ENCODE peak calls at places on chromosomes 13 and 19, in four cellular contexts. One of them, this sample, is unnamed.

GRCh38 chr13:96346846-96347367 is 257.0 kb downstream of the HS6ST3 start:
- DNase-seq in pancreas: no peak
- DNase-seq in astrocyte of the spinal cord: no peak
- DNase-seq in HFF-Myc: no peak
- DNase-seq in this sample: no peak

GRCh38 chr13:90302113-90302512 is 1045.4 kb upstream of the MIR17HG start:
- DNase-seq in astrocyte of the spinal cord: peak
- DNase-seq in HFF-Myc: no peak
- DNase-seq in pancreas: no peak
- DNase-seq in this sample: no peak

GRCh38 chr13:37960427-37960826 is 90.9 kb upstream of the TRPC4 start:
- DNase-seq in astrocyte of the spinal cord: peak
- DNase-seq in pancreas: no peak
- DNase-seq in HFF-Myc: no peak
- DNase-seq in this sample: no peak

GRCh38 chr13:91078093-91078679 is 269.3 kb upstream of the MIR17HG start:
- DNase-seq in HFF-Myc: no peak
- DNase-seq in astrocyte of the spinal cord: peak
- DNase-seq in pancreas: no peak
- DNase-seq in this sample: no peak

GRCh38 chr13:24306632-24307031 is 2.7 kb upstream of the C1QTNF9 start:
- DNase-seq in pancreas: no peak
- DNase-seq in astrocyte of the spinal cord: peak
- DNase-seq in HFF-Myc: no peak
- DNase-seq in this sample: peak

GRCh38 chr13:25232937-25233515 is 54.3 kb downstream of the MTMR6 start:
- DNase-seq in pancreas: no peak
- DNase-seq in astrocyte of the spinal cord: peak
- DNase-seq in HFF-Myc: peak
- DNase-seq in this sample: no peak

GRCh38 chr13:24068472-24068871 is 92.0 kb upstream of the SPATA13 start:
- DNase-seq in astrocyte of the spinal cord: no peak
- DNase-seq in pancreas: no peak
- DNase-seq in HFF-Myc: no peak
- DNase-seq in this sample: no peak

GRCh38 chr13:21909331-21909730 is 238.5 kb downstream of the FGF9 start:
- DNase-seq in pancreas: no peak
- DNase-seq in astrocyte of the spinal cord: no peak
- DNase-seq in HFF-Myc: no peak
- DNase-seq in this sample: no peak

GRCh38 chr13:41402695-41403511 is 54.4 kb upstream of the RGCC start:
- DNase-seq in pancreas: no peak
- DNase-seq in HFF-Myc: no peak
- DNase-seq in astrocyte of the spinal cord: no peak
- DNase-seq in this sample: no peak

GRCh38 chr19:39824143-39825092 is 9.5 kb downstream of the DYRK1B start:
- DNase-seq in HFF-Myc: no peak
- DNase-seq in pancreas: peak
- DNase-seq in astrocyte of the spinal cord: peak
- DNase-seq in this sample: peak

GRCh38 chr19:43847246-43847645 is 20.1 kb downstream of the ZNF283 start:
- DNase-seq in pancreas: no peak
- DNase-seq in HFF-Myc: no peak
- DNase-seq in astrocyte of the spinal cord: no peak
- DNase-seq in this sample: no peak

GRCh38 chr13:65943024-65943423 is 1287.1 kb downstream of the PCDH9 start:
- DNase-seq in HFF-Myc: no peak
- DNase-seq in pancreas: no peak
- DNase-seq in astrocyte of the spinal cord: peak
- DNase-seq in this sample: no peak

GRCh38 chr19:5972355-5972731 is 5.6 kb downstream of the RANBP3 start:
- DNase-seq in HFF-Myc: no peak
- DNase-seq in astrocyte of the spinal cord: no peak
- DNase-seq in pancreas: no peak
- DNase-seq in this sample: no peak

GRCh38 chr13:60363288-60363687 is 33.7 kb upstream of the TDRD3 start:
- DNase-seq in pancreas: no peak
- DNase-seq in HFF-Myc: no peak
- DNase-seq in astrocyte of the spinal cord: no peak
- DNase-seq in this sample: no peak

GRCh38 chr13:60370343-60370742 is 26.7 kb upstream of the TDRD3 start:
- DNase-seq in pancreas: no peak
- DNase-seq in astrocyte of the spinal cord: no peak
- DNase-seq in HFF-Myc: no peak
- DNase-seq in this sample: no peak

GRCh38 chr13:60372141-60372540 is 24.9 kb upstream of the TDRD3 start:
- DNase-seq in astrocyte of the spinal cord: no peak
- DNase-seq in pancreas: no peak
- DNase-seq in HFF-Myc: no peak
- DNase-seq in this sample: no peak

GRCh38 chr13:60369242-60369641 is 27.8 kb upstream of the TDRD3 start:
- DNase-seq in pancreas: no peak
- DNase-seq in astrocyte of the spinal cord: no peak
- DNase-seq in HFF-Myc: no peak
- DNase-seq in this sample: no peak
- TF ChIP-seq CTCF in pancreas: no peak
- TF ChIP-seq CTCF in astrocyte of the spinal cord: peak
- TF ChIP-seq CTCF in HFF-Myc: peak
- TF ChIP-seq CTCF in this sample: peak

GRCh38 chr13:113552079-113552478 is 32.5 kb upstream of the TFDP1 start:
- DNase-seq in astrocyte of the spinal cord: no peak
- DNase-seq in pancreas: no peak
- DNase-seq in HFF-Myc: no peak
- DNase-seq in this sample: no peak
- H3K4me3 ChIP-seq in astrocyte of the spinal cord: no peak
- H3K4me3 ChIP-seq in pancreas: no peak
- H3K4me3 ChIP-seq in HFF-Myc: no peak
- H3K4me3 ChIP-seq in this sample: no peak

DNA sequence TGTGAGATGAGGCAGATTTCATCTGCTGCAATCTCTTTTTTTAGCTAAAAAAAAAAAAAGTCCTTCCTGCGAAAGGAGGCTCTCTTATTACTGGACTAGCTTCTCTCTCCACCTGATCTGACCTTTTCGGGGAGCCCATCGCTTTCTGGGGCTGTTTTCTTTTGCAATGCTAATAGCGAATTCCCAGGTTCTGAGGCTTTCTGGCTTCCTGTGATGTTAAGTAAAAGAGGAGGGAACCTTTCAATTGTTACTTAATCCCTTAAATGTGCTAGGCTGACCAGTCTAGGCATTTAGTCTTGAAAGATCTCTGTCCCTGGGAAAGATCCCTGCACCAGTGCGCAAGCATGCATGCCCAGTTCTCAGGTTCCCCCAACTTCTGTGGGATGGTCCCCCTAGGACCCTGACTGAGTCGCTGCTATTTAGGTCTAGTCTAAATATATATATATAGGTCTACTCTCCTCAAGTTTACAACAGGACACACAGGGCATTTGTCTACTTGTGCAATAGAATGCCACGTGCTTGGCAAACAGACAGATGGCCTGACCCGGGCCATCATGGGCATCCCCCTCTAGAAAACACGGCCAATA is 224.7 kb downstream of the ZNF536 start:
- DNase-seq in pancreas: no peak
- DNase-seq in astrocyte of the spinal cord: no peak
- DNase-seq in HFF-Myc: no peak
- DNase-seq in this sample: no peak
- TF ChIP-seq CTCF in pancreas: no peak
- TF ChIP-seq CTCF in astrocyte of the spinal cord: no peak
- TF ChIP-seq CTCF in HFF-Myc: no peak
- TF ChIP-seq CTCF in this sample: no peak

GRCh38 chr19:10027158-10027997 is 14.1 kb downstream of the RDH8 start:
- DNase-seq in HFF-Myc: peak
- DNase-seq in pancreas: peak
- DNase-seq in astrocyte of the spinal cord: peak
- DNase-seq in this sample: peak
- H3K4me3 ChIP-seq in HFF-Myc: no peak
- H3K4me3 ChIP-seq in pancreas: no peak
- H3K4me3 ChIP-seq in astrocyte of the spinal cord: no peak
- H3K4me3 ChIP-seq in this sample: no peak

DNA sequence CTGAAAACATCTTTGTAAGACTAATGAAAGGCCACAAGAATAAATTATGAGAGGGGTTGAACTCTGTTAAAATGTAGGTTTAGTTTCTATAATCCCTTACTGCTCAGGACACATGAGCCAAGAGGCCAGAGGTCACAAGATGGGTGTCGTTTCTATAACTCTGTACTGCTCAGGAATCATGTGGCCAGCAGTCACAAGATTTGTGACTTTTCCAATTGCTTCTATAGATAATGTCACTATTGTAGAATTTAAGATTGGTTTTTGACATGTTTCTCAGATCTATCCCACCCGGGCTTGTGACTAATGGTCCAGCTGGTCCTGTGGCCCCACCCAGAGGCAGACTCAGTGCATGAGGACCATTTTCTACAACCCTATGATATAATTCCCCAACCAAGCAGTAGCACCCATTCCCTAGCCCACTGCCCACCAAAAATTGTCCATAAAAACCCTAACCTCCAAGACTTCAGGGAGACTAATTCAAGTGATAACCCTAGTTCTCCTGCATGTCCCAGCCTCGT is 662.0 kb upstream of the KLF12 start:
- DNase-seq in HFF-Myc: no peak
- DNase-seq in astrocyte of the spinal cord: no peak
- DNase-seq in pancreas: no peak
- DNase-seq in this sample: no peak
- TF ChIP-seq CTCF in HFF-Myc: no peak
- TF ChIP-seq CTCF in astrocyte of the spinal cord: peak
- TF ChIP-seq CTCF in pancreas: no peak
- TF ChIP-seq CTCF in this sample: no peak

DNA sequence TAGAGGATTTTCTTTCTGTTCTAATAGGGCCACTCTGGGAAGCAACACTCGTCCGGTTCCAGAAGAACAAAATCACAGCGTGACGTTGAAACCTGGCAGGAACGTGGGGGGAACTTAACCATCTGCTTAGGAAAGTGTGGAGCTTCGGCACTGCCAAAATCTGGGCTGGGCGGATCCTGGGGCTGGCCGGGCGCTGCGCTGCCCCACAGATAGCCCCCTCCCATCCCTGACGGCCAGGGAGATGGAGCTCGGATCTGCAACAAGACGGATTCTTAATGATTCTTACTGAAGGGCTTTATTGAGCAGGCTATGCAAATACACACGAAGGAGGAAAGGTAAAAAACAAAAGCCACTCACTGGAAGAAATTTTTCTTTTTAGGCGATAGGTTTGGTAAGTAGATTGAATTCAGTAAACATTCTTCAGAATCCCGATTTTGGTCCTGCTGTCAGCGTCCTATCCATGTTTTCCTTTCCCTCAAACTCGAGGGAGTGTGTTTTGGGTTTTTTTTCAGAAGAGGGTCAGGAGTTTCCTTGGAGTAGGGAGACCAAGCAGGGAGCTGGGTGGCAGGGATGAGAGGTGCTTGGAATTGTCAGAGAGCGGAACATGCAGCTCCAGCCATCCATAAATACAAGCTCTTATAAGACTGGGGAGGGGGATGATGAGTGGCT is 1.4 kb upstream of the PCDH8 start:
- DNase-seq in pancreas: no peak
- DNase-seq in astrocyte of the spinal cord: no peak
- DNase-seq in HFF-Myc: no peak
- DNase-seq in this sample: no peak
- H3K4me3 ChIP-seq in pancreas: no peak
- H3K4me3 ChIP-seq in astrocyte of the spinal cord: no peak
- H3K4me3 ChIP-seq in HFF-Myc: no peak
- H3K4me3 ChIP-seq in this sample: no peak

GRCh38 chr19:2611483-2612464 is 90.7 kb downstream of the GNG7 start:
- DNase-seq in pancreas: no peak
- DNase-seq in astrocyte of the spinal cord: no peak
- DNase-seq in HFF-Myc: no peak
- DNase-seq in this sample: no peak
- TF ChIP-seq CTCF in pancreas: no peak
- TF ChIP-seq CTCF in astrocyte of the spinal cord: no peak
- TF ChIP-seq CTCF in HFF-Myc: no peak
- TF ChIP-seq CTCF in this sample: no peak